ENCODE peak calls at places on chromosomes 16 and 17, in seven cellular contexts. V is HCT116, E is H1, Z is SK-N-SH, I is GM12878, W is HepG2, O is K562. R is an unnamed sample.

GRCh38 chr17:64157669-64158180 is 27.8 kb upstream of the ERN1 start:
- DNase-seq in V (no peak), E (no peak), Z (no peak), I (no peak), W (no peak), O (no peak), R (peak; percentile 72)

GRCh38 chr17:47804461-47804860 is 17.1 kb downstream of the OSBPL7 start:
- DNase-seq in V (no peak), E (no peak), Z (peak; percentile 23), I (no peak), W (no peak), O (no peak), R (no peak)

GRCh38 chr16:84617068-84617630 is 729 bp downstream of the COTL1 start:
- DNase-seq in V (no peak), E (peak; percentile 78), Z (peak; percentile 65), I (no peak), W (no peak), O (no peak), R (peak; percentile 47)

GRCh38 chr16:83835972-83836566 is 28.3 kb downstream of the HSBP1 start:
- DNase-seq in V (peak; percentile 51), E (no peak), Z (no peak), I (no peak), W (no peak), O (peak; percentile 34), R (no peak)

GRCh38 chr17:74519951-74520553 is 11.2 kb downstream of the CD300LB start:
- DNase-seq in V (no peak), E (no peak), Z (no peak), I (no peak), W (no peak), O (no peak), R (no peak)

GRCh38 chr17:28746611-28747045 is 2.8 kb downstream of the TRAF4 start:
- DNase-seq in V (no peak), E (peak; percentile 72), Z (no peak), I (no peak), W (no peak), O (peak; percentile 33), R (peak; percentile 73)

GRCh38 chr17:413706-414440 is 61.3 kb upstream of the RPH3AL start:
- DNase-seq in V (no peak), E (no peak), Z (no peak), I (no peak), W (no peak), O (no peak), R (no peak)

GRCh38 chr17:45755050-45755449 is 29.1 kb upstream of the CRHR1 start:
- DNase-seq in V (no peak), E (no peak), Z (no peak), I (no peak), W (no peak), O (no peak), R (no peak)

GRCh38 chr16:2043296-2043979 is 4.2 kb downstream of the NTHL1 start:
- DNase-seq in V (no peak), E (no peak), Z (no peak), I (no peak), W (no peak), O (no peak), R (no peak)

GRCh38 chr16:19071811-19072777 is 4.7 kb downstream of the COQ7 start:
- DNase-seq in V (peak; percentile 47), E (peak; percentile 85), Z (peak; percentile 58), I (no peak), W (peak; percentile 75), O (peak; percentile 46), R (no peak)

GRCh38 chr16:57628008-57628781 is at the start of gene ADGRG1:
- DNase-seq in V (peak; percentile 71), E (peak; percentile 72), Z (peak; percentile 80), I (no peak), W (peak; percentile 67), O (peak; percentile 94), R (no peak)

GRCh38 chr17:36850794-36851193 is 86.5 kb upstream of the LHX1 start:
- DNase-seq in V (peak; percentile 39), E (no peak), Z (no peak), I (no peak), W (no peak), O (no peak), R (no peak)
- TF ChIP-seq JUND in V (peak; percentile 70), E (no peak), Z (peak; percentile 50), I (no peak), W (no peak), O (peak; percentile 78), R (no peak)

DNA sequence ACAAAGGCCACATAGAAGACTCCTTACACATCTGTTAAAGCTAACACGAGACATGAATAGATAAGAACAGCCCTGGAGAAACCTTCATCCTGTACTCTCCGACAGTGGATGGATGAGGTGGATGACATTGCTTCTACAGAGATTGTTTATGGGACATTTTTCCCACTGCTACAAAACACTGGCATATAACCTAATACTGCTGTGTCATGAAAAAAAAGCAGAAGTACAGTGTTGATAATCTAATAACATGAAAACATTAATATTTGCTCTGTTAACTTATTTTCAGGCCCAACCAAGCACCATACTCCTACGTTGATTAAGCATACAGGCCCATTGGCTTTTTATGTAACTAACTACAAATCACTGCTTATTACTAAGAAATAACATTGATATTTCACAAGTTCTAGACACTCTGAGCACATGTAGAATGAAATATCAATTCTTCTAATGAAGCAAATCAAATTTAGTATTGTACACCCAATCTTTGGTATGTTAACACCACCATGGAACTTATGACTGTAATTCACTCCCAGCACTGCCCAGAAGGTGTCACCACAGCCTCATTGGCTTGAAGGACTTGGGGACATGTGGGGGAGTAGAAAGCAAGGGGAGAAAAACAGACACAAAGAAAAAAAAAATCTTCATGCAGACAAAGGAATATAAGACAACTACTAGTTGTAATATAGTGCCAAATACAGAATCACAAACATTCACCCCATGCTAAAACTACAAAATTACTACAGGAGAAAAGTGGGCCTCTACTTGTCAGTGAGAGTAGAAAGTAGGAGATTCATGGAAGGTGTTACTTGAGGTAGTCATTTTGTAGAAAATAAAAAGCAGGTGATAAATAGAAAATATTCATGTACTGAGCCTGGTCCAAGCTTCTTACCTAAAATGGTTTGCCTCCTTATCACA is 330.0 kb upstream of the PMFBP1 start:
- DNase-seq in V (peak; percentile 56), E (peak; percentile 68), Z (peak; percentile 75), I (peak; percentile 42), W (peak; percentile 73), O (peak; percentile 40), R (peak; percentile 54)
- TF ChIP-seq JUND in V (no peak), E (no peak), Z (no peak), I (no peak), W (no peak), O (no peak), R (no peak)

GRCh38 chr17:21174719-21175118 is 39.2 kb downstream of the TMEM11 start:
- DNase-seq in V (no peak), E (no peak), Z (peak; percentile 8), I (no peak), W (no peak), O (no peak), R (no peak)

GRCh38 chr17:21177401-21177800 is 36.6 kb downstream of the TMEM11 start:
- DNase-seq in V (no peak), E (no peak), Z (peak; percentile 4), I (no peak), W (no peak), O (no peak), R (no peak)

GRCh38 chr17:21176996-21177395 is 37.0 kb downstream of the TMEM11 start:
- DNase-seq in V (no peak), E (no peak), Z (peak; percentile 9), I (no peak), W (no peak), O (no peak), R (no peak)

GRCh38 chr17:21174186-21174585 is 39.8 kb downstream of the TMEM11 start:
- DNase-seq in V (no peak), E (no peak), Z (no peak), I (no peak), W (no peak), O (no peak), R (no peak)

DNA sequence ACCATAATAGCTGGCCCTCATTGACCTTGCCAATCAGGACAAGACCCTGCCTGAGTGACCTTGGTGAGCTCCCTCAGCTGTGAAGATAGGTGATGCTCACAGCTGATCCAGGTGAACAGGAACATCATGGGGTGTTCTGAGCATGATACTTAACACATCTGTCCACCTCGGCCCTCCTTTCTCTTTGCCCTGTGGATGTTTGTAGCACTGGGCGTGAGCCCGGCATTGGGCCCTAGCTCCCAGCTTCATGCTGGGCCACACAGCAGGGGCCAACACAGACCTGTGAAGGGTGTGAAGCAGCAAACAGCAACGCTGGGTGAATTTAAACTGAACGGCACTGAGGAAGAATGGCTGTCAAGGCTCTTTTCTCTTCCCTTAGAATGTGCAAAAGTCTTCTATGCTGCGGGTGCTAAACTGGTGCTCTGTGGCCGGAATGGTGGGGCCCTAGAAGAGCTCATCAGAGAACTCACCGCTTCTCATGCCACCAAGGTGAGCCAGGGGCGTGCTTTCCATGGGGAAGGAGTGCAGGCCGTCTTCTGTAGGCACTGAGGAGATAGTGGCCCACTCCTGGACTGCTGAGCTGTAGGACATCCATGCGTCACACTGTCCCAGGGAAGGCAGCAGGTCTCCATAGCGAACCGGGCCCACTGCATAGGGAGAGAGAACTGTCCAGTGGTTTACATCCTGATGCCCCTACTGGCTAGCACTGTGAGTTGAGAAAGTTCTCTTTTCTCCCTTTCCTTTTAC is 35.9 kb downstream of the TMEM11 start:
- DNase-seq in V (no peak), E (no peak), Z (peak; percentile 8), I (no peak), W (no peak), O (no peak), R (no peak)
- TF ChIP-seq JUND in V (no peak), E (no peak), Z (no peak), I (no peak), W (no peak), O (no peak), R (no peak)

DNA sequence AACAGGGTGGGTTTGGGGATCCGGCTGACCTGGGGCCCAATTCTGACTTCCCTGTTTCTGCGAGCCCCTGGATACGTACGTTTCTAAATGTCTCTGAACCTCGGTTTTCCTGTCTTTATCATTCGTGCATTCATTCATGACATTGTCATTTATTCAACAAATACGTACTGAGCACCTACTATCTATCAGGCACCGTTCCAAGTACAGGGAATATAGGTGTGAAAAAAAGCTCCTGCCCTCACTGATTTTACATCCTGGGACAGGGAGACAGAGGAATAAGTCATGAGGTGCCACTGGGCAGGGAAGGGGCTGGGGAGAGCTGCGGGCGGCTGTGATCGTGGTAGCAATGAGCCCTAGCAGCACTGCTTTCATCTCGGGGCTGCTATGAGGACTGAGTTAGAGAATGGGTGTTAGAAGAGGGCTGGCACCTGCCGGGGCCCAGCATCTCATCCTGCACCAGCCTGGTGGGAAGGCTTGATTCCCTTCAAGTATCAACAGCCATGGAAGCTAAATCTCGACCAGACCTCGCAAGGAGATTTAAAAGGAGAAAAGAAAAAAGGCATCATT is 88.3 kb upstream of the DNAH17 start:
- DNase-seq in V (no peak), E (no peak), Z (no peak), I (no peak), W (no peak), O (no peak), R (no peak)
- TF ChIP-seq JUND in V (no peak), E (no peak), Z (no peak), I (no peak), W (no peak), O (no peak), R (no peak)

GRCh38 chr17:7833011-7833794 is 814 bp upstream of the KDM6B start:
- DNase-seq in V (no peak), E (no peak), Z (no peak), I (no peak), W (no peak), O (no peak), R (no peak)
- TF ChIP-seq JUND in V (no peak), E (no peak), Z (no peak), I (no peak), W (no peak), O (no peak), R (no peak)

GRCh38 chr17:75927286-75927922 is 13.4 kb downstream of the FBF1 start:
- DNase-seq in V (peak; percentile 46), E (no peak), Z (peak; percentile 75), I (no peak), W (peak; percentile 52), O (peak; percentile 74), R (no peak)
- TF ChIP-seq JUND in V (no peak), E (no peak), Z (no peak), I (no peak), W (no peak), O (no peak), R (no peak)